ENCODE peak calls at places on chromosomes 3 and 15, in six cellular contexts. H is IMR-90, Q is heart left ventricle, P is tibial nerve, F is adrenal gland, K is gastrocnemius medialis. Z is an unnamed sample. For H3K36me3, the result is how much of the 10 kb centered on the place peaks cover.

GRCh38 chr15:45228931-45229330 is 23.1 kb upstream of the SLC28A2 start:
- DNase-seq in H (no peak), Q (no peak), P (no peak), F (no peak), K (peak), Z (no peak)

GRCh38 chr3:76267991-76268390 is 482.6 kb upstream of the ZNF717 start:
- DNase-seq in H (no peak), Q (no peak), P (no peak), F (no peak), K (no peak), Z (no peak)

GRCh38 chr15:82571722-82572222 is 31.5 kb upstream of the RPS17 start:
- DNase-seq in H (peak), Q (peak), P (peak), F (peak), K (peak), Z (peak)

GRCh38 chr3:170520996-170521395 is 64.9 kb downstream of the SLC7A14 start:
- DNase-seq in H (peak), Q (no peak), P (no peak), F (no peak), K (no peak), Z (no peak)

GRCh38 chr15:37298271-37298670 is 197.9 kb upstream of the MEIS2 start:
- DNase-seq in H (no peak), Q (no peak), P (no peak), F (no peak), K (no peak), Z (no peak)

GRCh38 chr15:90912770-90913075 is 9.6 kb downstream of the MAN2A2 start:
- DNase-seq in H (no peak), Q (no peak), P (no peak), F (no peak), K (no peak), Z (no peak)

GRCh38 chr15:70569718-70570231 is 193.6 kb downstream of the UACA start:
- DNase-seq in H (peak), Q (no peak), P (no peak), F (no peak), K (no peak), Z (no peak)

GRCh38 chr3:19146685-19147650 is 1.3 kb upstream of the KCNH8 start:
- DNase-seq in H (peak), Q (peak), P (peak), F (peak), K (peak), Z (peak)

GRCh38 chr3:175704366-175705041 is 845.4 kb downstream of the NAALADL2 start:
- DNase-seq in H (peak), Q (no peak), P (no peak), F (no peak), K (no peak), Z (no peak)

GRCh38 chr3:189267981-189268613 is 96.3 kb downstream of the TPRG1 start:
- DNase-seq in H (no peak), Q (no peak), P (no peak), F (no peak), K (no peak), Z (no peak)

GRCh38 chr15:84868037-84868880 is 16.2 kb upstream of the SLC28A1 start:
- DNase-seq in H (no peak), Q (no peak), P (no peak), F (no peak), K (no peak), Z (no peak)

GRCh38 chr3:36480916-36481648 is 100.8 kb downstream of the STAC start:
- DNase-seq in H (no peak), Q (no peak), P (no peak), F (no peak), K (no peak), Z (no peak)

GRCh38 chr3:42755681-42756578 is 17.1 kb downstream of the CCDC13 start:
- DNase-seq in H (peak), Q (no peak), P (no peak), F (no peak), K (no peak), Z (no peak)

GRCh38 chr15:50247819-50248650 is 17.5 kb downstream of the HDC start:
- DNase-seq in H (no peak), Q (no peak), P (no peak), F (no peak), K (no peak), Z (peak)

GRCh38 chr3:21041621-21042020 is 709.4 kb downstream of the ZNF385D start:
- DNase-seq in H (no peak), Q (no peak), P (no peak), F (no peak), K (no peak), Z (no peak)

GRCh38 chr15:60044636-60045273 is 40.6 kb downstream of the FOXB1 start:
- DNase-seq in H (no peak), Q (no peak), P (no peak), F (no peak), K (no peak), Z (no peak)

GRCh38 chr3:63960048-63960711 is 48.0 kb upstream of the SCAANT1 start:
- DNase-seq in H (peak), Q (no peak), P (no peak), F (peak), K (peak), Z (no peak)

GRCh38 chr3:98322686-98323085 is 31.0 kb upstream of the OR5K4 start:
- DNase-seq in H (no peak), Q (no peak), P (no peak), F (no peak), K (no peak), Z (no peak)

GRCh38 chr3:150342951-150343468 is 65.1 kb upstream of the TSC22D2 start:
- DNase-seq in H (no peak), Q (no peak), P (no peak), F (no peak), K (no peak), Z (no peak)

GRCh38 chr3:141076821-141077571 is 25.8 kb downstream of the SPSB4 start:
- DNase-seq in H (peak), Q (peak), P (no peak), F (peak), K (no peak), Z (no peak)

GRCh38 chr3:10196389-10197052 is 31.8 kb downstream of the IRAK2 start:
- DNase-seq in H (peak), Q (peak), P (peak), F (no peak), K (peak), Z (no peak)

GRCh38 chr3:56052219-56052618 is 416.0 kb downstream of the ERC2 start:
- DNase-seq in H (no peak), Q (no peak), P (no peak), F (no peak), K (no peak), Z (no peak)

GRCh38 chr3:129829640-129830039 is 63.9 kb downstream of the TMCC1 start:
- DNase-seq in H (peak), Q (no peak), P (no peak), F (peak), K (peak), Z (peak)

GRCh38 chr3:97815149-97815917 is 6.5 kb upstream of the CRYBG3 start:
- DNase-seq in H (peak), Q (no peak), P (no peak), F (no peak), K (no peak), Z (no peak)

GRCh38 chr15:97747342-97747741 is 213.2 kb upstream of the ARRDC4 start:
- DNase-seq in H (no peak), Q (no peak), P (no peak), F (no peak), K (no peak), Z (no peak)

GRCh38 chr15:95522533-95522932 is 808.0 kb upstream of the NR2F2 start:
- DNase-seq in H (peak), Q (no peak), P (no peak), F (no peak), K (no peak), Z (no peak)

GRCh38 chr3:64125561-64125960 is 99.7 kb downstream of the PRICKLE2 start:
- DNase-seq in H (no peak), Q (no peak), P (no peak), F (no peak), K (no peak), Z (no peak)

GRCh38 chr15:76196286-76196948 is 114.9 kb downstream of the ETFA start:
- DNase-seq in H (peak), Q (peak), P (no peak), F (peak), K (peak), Z (peak)

GRCh38 chr3:157159762-157160651 is at the start of gene CCNL1:
- DNase-seq in H (peak), Q (peak), P (peak), F (peak), K (peak), Z (peak)
- TF ChIP-seq POLR2A in H (peak), Q (peak), P (peak), F (peak), K (peak), Z (peak)

DNA sequence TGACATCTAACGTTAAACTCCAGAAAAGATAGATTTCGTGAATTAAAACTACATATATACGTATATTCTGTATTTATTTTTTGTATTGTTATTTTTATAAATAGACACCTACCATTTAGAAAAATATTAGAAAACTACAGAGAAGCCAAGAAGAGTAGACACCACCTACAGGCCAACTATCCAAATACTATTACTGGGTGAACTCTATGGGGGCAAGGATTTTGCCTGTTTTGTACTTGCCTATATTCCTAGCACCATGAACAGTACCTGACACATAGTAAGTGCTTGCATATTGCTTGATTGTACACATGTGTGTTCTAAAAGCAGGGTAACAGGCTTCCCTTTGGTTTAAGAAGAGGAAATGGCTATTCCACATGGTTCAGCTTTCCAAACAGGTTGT is 24.4 kb upstream of the CLEC3B start:
- DNase-seq in H (no peak), Q (no peak), P (no peak), F (no peak), K (no peak), Z (no peak)
- H3K36me3 ChIP-seq in H (under half), Q (half or more), P (half or more), F (half or more), K (under half), Z (under half)

GRCh38 chr15:31326729-31327673 is at the start of gene KLF13:
- DNase-seq in H (peak), Q (no peak), P (peak), F (peak), K (no peak), Z (peak)
- TF ChIP-seq POLR2A in H (peak), Q (peak), P (peak), F (peak), K (peak), Z (peak)

GRCh38 chr3:69781593-69781992 is 42.3 kb downstream of the MITF start:
- DNase-seq in H (no peak), Q (no peak), P (no peak), F (no peak), K (no peak), Z (no peak)
- H3K36me3 ChIP-seq in H (under half), Q (under half), P (under half), F (under half), K (under half), Z (under half)

DNA sequence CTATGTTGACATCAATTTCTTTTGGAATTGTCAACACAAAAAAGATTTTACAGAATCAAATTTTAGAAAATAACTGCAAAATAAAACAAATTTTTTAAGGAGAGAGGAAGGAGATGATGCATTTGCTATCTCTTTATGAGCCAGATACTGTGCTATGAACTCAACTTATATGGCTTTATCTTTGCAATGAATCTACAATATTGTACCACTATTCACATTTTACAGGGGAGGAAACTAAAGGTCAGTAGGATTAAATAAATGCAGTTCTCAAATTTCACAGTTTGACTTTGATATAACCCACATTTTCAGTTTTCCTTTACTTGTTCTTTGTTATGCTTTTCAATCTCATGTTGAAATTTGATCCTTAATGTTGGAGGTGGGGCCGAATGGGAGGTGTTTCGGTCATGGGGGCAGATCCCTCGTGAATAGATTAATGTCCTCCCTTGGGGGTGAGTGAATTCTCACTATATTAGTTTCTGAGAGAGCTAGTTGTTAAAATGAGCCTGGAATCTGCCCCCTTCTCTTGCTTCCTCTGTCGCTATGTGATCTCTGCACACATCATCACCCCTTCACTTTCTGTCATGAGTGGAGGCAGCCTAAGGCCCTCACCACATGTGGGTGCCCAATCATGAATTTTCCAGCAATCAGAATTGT is 44.6 kb downstream of the CD200 start:
- DNase-seq in H (peak), Q (no peak), P (no peak), F (no peak), K (no peak), Z (no peak)
- TF ChIP-seq POLR2A in H (no peak), Q (no peak), P (no peak), F (no peak), K (no peak), Z (no peak)

GRCh38 chr3:128072454-128073184 is 20.4 kb downstream of the SEC61A1 start:
- DNase-seq in H (no peak), Q (no peak), P (no peak), F (peak), K (no peak), Z (peak)

GRCh38 chr3:128073807-128074206 is 21.6 kb downstream of the SEC61A1 start:
- DNase-seq in H (no peak), Q (no peak), P (no peak), F (no peak), K (no peak), Z (no peak)

GRCh38 chr3:128073185-128073725 is 21.0 kb downstream of the SEC61A1 start:
- DNase-seq in H (no peak), Q (no peak), P (no peak), F (no peak), K (no peak), Z (no peak)

GRCh38 chr3:128070898-128071591 is 18.8 kb downstream of the SEC61A1 start:
- DNase-seq in H (no peak), Q (no peak), P (no peak), F (peak), K (no peak), Z (no peak)

DNA sequence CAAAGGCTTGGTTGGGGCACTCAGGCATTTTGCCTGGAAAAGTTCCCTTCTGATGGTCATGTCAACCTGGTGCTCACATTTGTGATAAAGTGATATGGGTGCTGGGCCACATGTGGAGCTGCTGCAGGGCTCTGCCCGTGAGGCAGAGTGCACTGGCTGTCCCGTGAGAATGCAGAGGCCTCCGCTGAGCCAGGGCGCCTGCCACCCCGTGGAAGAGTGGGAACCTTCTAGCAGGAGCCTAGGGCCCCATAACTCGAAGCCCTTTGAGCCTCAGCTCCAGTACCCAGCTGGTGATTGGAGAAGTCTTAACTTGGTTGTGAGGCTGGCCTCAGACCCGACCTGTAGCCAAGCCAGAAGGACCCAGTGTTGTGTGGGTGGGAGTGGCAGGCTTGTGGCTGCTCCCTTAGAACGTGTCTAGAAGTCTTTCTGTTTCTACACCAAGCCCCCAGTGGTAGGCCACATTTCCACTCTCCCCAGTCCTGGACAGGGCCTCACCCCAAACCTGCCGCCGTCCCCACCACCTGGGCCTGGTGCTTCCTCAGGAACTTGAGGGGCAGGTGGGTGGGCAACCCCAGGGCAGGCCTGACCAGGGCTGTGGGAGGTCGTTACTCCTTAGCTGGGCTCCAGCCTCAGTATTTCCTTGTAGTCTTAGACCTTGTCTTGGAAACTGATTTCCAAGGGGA is 19.7 kb downstream of the SEC61A1 start:
- DNase-seq in H (no peak), Q (no peak), P (no peak), F (peak), K (no peak), Z (no peak)
- H3K36me3 ChIP-seq in H (half or more), Q (half or more), P (half or more), F (half or more), K (under half), Z (under half)

GRCh38 chr15:101277943-101278564 is 769 bp upstream of the SELENOS start:
- DNase-seq in H (no peak), Q (no peak), P (no peak), F (no peak), K (peak), Z (no peak)
- TF ChIP-seq POLR2A in H (no peak), Q (no peak), P (no peak), F (no peak), K (no peak), Z (no peak)

GRCh38 chr15:42427429-42428223 is 63.3 kb downstream of the ZNF106 start:
- DNase-seq in H (peak), Q (no peak), P (no peak), F (no peak), K (no peak), Z (no peak)
- H3K36me3 ChIP-seq in H (under half), Q (half or more), P (half or more), F (half or more), K (under half), Z (under half)

DNA sequence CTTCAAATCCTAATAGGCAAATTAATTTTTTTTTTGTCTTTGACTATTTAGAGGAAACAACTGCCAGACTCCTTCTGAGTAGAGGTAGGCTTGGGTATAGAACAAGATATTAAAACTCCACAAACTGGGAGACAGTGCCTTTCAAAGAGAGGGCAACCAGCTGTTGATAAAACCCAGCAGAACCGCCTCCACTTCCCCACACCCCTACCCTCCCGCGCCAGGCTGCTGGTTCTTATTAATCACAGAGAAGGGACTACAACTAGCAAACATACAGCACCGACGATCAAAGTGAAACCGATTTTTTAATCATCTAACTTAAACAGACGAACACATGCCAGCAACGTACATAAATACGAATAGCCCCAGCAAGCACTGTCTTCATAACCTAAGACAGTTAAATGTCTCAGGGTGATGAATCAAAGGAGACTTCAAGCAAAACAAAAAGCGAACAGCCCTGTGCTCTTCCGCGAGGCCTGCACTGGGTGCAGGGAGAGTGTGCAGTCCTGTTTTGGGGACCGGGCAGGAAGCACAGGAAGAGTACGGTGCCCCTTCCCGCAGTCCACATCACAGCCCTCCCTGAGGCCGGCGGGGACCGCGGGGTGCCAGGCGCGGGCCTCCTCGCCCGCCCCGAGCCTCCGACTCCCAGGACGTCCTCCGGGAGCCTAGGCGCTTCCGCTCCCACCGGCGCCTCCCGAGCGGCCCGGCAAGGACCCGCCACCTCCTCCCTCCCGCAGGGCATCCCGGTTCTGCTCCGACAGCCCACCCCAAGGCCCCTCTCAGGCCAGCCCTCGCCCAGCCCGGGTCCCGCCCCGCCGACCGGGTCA is 75.1 kb upstream of the VGLL4 start:
- DNase-seq in H (peak), Q (peak), P (peak), F (peak), K (no peak), Z (peak)
- TF ChIP-seq POLR2A in H (no peak), Q (no peak), P (no peak), F (peak), K (no peak), Z (no peak)

Z was measured in prostate gland.